ENCODE peak calls at places on chromosomes 2 and 18, in four cellular contexts. One of them, this sample, is unnamed.

GRCh38 chr18:58578321-58578720 is 50.6 kb downstream of the ALPK2 start:
- DNase-seq in B cell: no peak
- DNase-seq in sigmoid colon: no peak
- DNase-seq in A673: peak; percentile 79
- DNase-seq in this sample: no peak

GRCh38 chr2:142592171-142592570 is 285.3 kb upstream of the KYNU start:
- DNase-seq in B cell: no peak
- DNase-seq in sigmoid colon: no peak
- DNase-seq in A673: no peak
- DNase-seq in this sample: no peak

GRCh38 chr2:106108351-106108750 is 85.8 kb downstream of the UXS1 start:
- DNase-seq in B cell: no peak
- DNase-seq in sigmoid colon: no peak
- DNase-seq in A673: no peak
- DNase-seq in this sample: no peak

GRCh38 chr2:105287692-105288091 is 41.8 kb downstream of the TGFBRAP1 start:
- DNase-seq in B cell: no peak
- DNase-seq in sigmoid colon: no peak
- DNase-seq in A673: peak; percentile 42
- DNase-seq in this sample: peak; percentile 42

GRCh38 chr2:122414911-122415310 is 659.5 kb downstream of the TSN start:
- DNase-seq in B cell: no peak
- DNase-seq in sigmoid colon: no peak
- DNase-seq in A673: peak; percentile 24
- DNase-seq in this sample: no peak

GRCh38 chr2:42793314-42794270 is 1.2 kb upstream of the HAAO start:
- DNase-seq in B cell: no peak
- DNase-seq in sigmoid colon: no peak
- DNase-seq in A673: peak; percentile 74
- DNase-seq in this sample: no peak

GRCh38 chr2:59884166-59884565 is 669.3 kb downstream of the BCL11A start:
- DNase-seq in B cell: no peak
- DNase-seq in sigmoid colon: no peak
- DNase-seq in A673: no peak
- DNase-seq in this sample: no peak

GRCh38 chr2:193103064-193103463 is 908.3 kb upstream of the TMEFF2 start:
- DNase-seq in B cell: no peak
- DNase-seq in sigmoid colon: no peak
- DNase-seq in A673: peak; percentile 14
- DNase-seq in this sample: no peak

GRCh38 chr2:231642631-231643493 is 50.2 kb downstream of the TEX44 start:
- DNase-seq in B cell: peak; percentile 54
- DNase-seq in sigmoid colon: peak; percentile 95
- DNase-seq in A673: peak; percentile 56
- DNase-seq in this sample: peak; percentile 71

GRCh38 chr2:3198119-3198518 is 179.5 kb downstream of the EIPR1 start:
- DNase-seq in B cell: no peak
- DNase-seq in sigmoid colon: no peak
- DNase-seq in A673: no peak
- DNase-seq in this sample: no peak

GRCh38 chr2:6492573-6492972 is 373.1 kb downstream of the CMPK2 start:
- DNase-seq in B cell: no peak
- DNase-seq in sigmoid colon: no peak
- DNase-seq in A673: peak; percentile 7
- DNase-seq in this sample: no peak

GRCh38 chr2:63226297-63226696 is 175.7 kb downstream of the OTX1 start:
- DNase-seq in B cell: no peak
- DNase-seq in sigmoid colon: no peak
- DNase-seq in A673: no peak
- DNase-seq in this sample: no peak

GRCh38 chr18:39105095-39105494 is 1539.5 kb upstream of the CELF4 start:
- DNase-seq in B cell: no peak
- DNase-seq in sigmoid colon: no peak
- DNase-seq in A673: no peak
- DNase-seq in this sample: no peak

GRCh38 chr2:27134781-27135470 is 490 bp upstream of the PREB start:
- DNase-seq in B cell: no peak
- DNase-seq in sigmoid colon: no peak
- DNase-seq in A673: no peak
- DNase-seq in this sample: no peak

GRCh38 chr2:216069028-216069427 is 12.6 kb downstream of the PECR start:
- DNase-seq in B cell: no peak
- DNase-seq in sigmoid colon: no peak
- DNase-seq in A673: no peak
- DNase-seq in this sample: no peak

GRCh38 chr2:177989029-177989885 is 83.3 kb downstream of the PDE11A start:
- DNase-seq in B cell: no peak
- DNase-seq in sigmoid colon: no peak
- DNase-seq in A673: no peak
- DNase-seq in this sample: no peak

GRCh38 chr2:67234443-67234842 is 162.7 kb upstream of the ETAA1 start:
- DNase-seq in B cell: no peak
- DNase-seq in sigmoid colon: peak; percentile 51
- DNase-seq in A673: peak; percentile 88
- DNase-seq in this sample: no peak

GRCh38 chr2:230537531-230537976 is 121.6 kb downstream of the SP100 start:
- DNase-seq in B cell: peak; percentile 62
- DNase-seq in sigmoid colon: no peak
- DNase-seq in A673: no peak
- DNase-seq in this sample: peak; percentile 61

GRCh38 chr2:230441188-230441897 is 25.3 kb downstream of the SP100 start:
- DNase-seq in B cell: peak; percentile 71
- DNase-seq in sigmoid colon: no peak
- DNase-seq in A673: no peak
- DNase-seq in this sample: no peak

GRCh38 chr2:3464401-3465005 is 54.8 kb downstream of the ADI1 start:
- DNase-seq in B cell: no peak
- DNase-seq in sigmoid colon: peak; percentile 53
- DNase-seq in A673: no peak
- DNase-seq in this sample: no peak

GRCh38 chr2:43376523-43377198 is 150.3 kb upstream of the ZFP36L2 start:
- DNase-seq in B cell: no peak
- DNase-seq in sigmoid colon: no peak
- DNase-seq in A673: no peak
- DNase-seq in this sample: no peak

GRCh38 chr2:210955591-210955990 is 399.2 kb downstream of the CPS1 start:
- DNase-seq in B cell: no peak
- DNase-seq in sigmoid colon: no peak
- DNase-seq in A673: no peak
- DNase-seq in this sample: no peak

GRCh38 chr2:69936913-69937312 is 22.0 kb downstream of the MXD1 start:
- DNase-seq in B cell: no peak
- DNase-seq in sigmoid colon: no peak
- DNase-seq in A673: no peak
- DNase-seq in this sample: no peak

GRCh38 chr18:22710628-22711380 is 222.3 kb upstream of the RBBP8 start:
- DNase-seq in B cell: no peak
- DNase-seq in sigmoid colon: no peak
- DNase-seq in A673: no peak
- DNase-seq in this sample: no peak

GRCh38 chr2:134858245-134858644 is 19.8 kb downstream of the ACMSD start:
- DNase-seq in B cell: no peak
- DNase-seq in sigmoid colon: no peak
- DNase-seq in A673: no peak
- DNase-seq in this sample: no peak

GRCh38 chr2:134852518-134852917 is 14.1 kb downstream of the ACMSD start:
- DNase-seq in B cell: no peak
- DNase-seq in sigmoid colon: no peak
- DNase-seq in A673: peak; percentile 7
- DNase-seq in this sample: no peak

GRCh38 chr2:134861173-134861572 is 22.8 kb downstream of the ACMSD start:
- DNase-seq in B cell: no peak
- DNase-seq in sigmoid colon: no peak
- DNase-seq in A673: no peak
- DNase-seq in this sample: no peak

DNA sequence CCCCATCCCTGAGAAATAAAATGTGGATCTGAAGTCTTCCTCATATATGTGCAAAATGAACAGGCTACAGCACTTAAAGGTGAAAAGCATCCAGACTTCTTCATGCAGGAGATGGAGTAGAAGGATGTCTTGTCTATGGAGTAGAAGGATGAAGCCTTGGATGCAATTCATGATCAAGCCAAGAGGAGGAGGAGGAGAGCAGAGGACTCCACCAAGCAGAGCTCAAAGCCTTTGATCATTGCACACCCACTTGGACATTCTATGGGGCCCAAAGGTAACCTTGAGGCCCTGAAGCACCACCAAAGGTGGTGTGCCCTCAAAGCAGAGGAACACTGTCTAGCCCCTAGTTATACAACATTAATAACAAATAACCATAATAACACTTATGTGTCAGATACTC is 17.3 kb downstream of the ACMSD start:
- DNase-seq in B cell: no peak
- DNase-seq in sigmoid colon: no peak
- DNase-seq in A673: no peak
- DNase-seq in this sample: no peak
- TF ChIP-seq CTCF in B cell: no peak
- TF ChIP-seq CTCF in sigmoid colon: no peak
- TF ChIP-seq CTCF in A673: no peak
- TF ChIP-seq CTCF in this sample: no peak

GRCh38 chr2:68418855-68419254 is 48.2 kb downstream of the FBXO48 start:
- DNase-seq in B cell: no peak
- DNase-seq in sigmoid colon: no peak
- DNase-seq in A673: no peak
- DNase-seq in this sample: no peak
- TF ChIP-seq CTCF in B cell: peak; percentile 14
- TF ChIP-seq CTCF in sigmoid colon: no peak
- TF ChIP-seq CTCF in A673: no peak
- TF ChIP-seq CTCF in this sample: no peak

GRCh38 chr2:174051039-174051438 is 85.9 kb upstream of the SP3 start:
- DNase-seq in B cell: no peak
- DNase-seq in sigmoid colon: no peak
- DNase-seq in A673: no peak
- DNase-seq in this sample: no peak
- TF ChIP-seq CTCF in B cell: no peak
- TF ChIP-seq CTCF in sigmoid colon: no peak
- TF ChIP-seq CTCF in A673: no peak
- TF ChIP-seq CTCF in this sample: no peak

GRCh38 chr18:79737426-79737825 is 57.8 kb downstream of the CTDP1 start:
- DNase-seq in B cell: no peak
- DNase-seq in sigmoid colon: peak; percentile 39
- DNase-seq in A673: no peak
- DNase-seq in this sample: no peak

GRCh38 chr18:79738041-79738461 is 58.4 kb downstream of the CTDP1 start:
- DNase-seq in B cell: no peak
- DNase-seq in sigmoid colon: peak; percentile 58
- DNase-seq in A673: no peak
- DNase-seq in this sample: no peak

GRCh38 chr18:79738565-79739439 is 58.9 kb upstream of the KCNG2 start:
- DNase-seq in B cell: no peak
- DNase-seq in sigmoid colon: peak; percentile 36
- DNase-seq in A673: no peak
- DNase-seq in this sample: no peak

GRCh38 chr18:79740741-79741700 is 56.7 kb upstream of the KCNG2 start:
- DNase-seq in B cell: no peak
- DNase-seq in sigmoid colon: peak; percentile 53
- DNase-seq in A673: no peak
- DNase-seq in this sample: no peak

GRCh38 chr18:79739440-79739778 is 58.3 kb upstream of the KCNG2 start:
- DNase-seq in B cell: no peak
- DNase-seq in sigmoid colon: peak; percentile 17
- DNase-seq in A673: no peak
- DNase-seq in this sample: no peak
- TF ChIP-seq CTCF in B cell: no peak
- TF ChIP-seq CTCF in sigmoid colon: no peak
- TF ChIP-seq CTCF in A673: no peak
- TF ChIP-seq CTCF in this sample: no peak

GRCh38 chr18:48668466-48669179 is 129.8 kb downstream of the CTIF start:
- DNase-seq in B cell: no peak
- DNase-seq in sigmoid colon: no peak
- DNase-seq in A673: no peak
- DNase-seq in this sample: no peak

GRCh38 chr18:48669180-48669675 is 130.4 kb downstream of the CTIF start:
- DNase-seq in B cell: no peak
- DNase-seq in sigmoid colon: no peak
- DNase-seq in A673: no peak
- DNase-seq in this sample: no peak

GRCh38 chr18:48665654-48666053 is 126.8 kb downstream of the CTIF start:
- DNase-seq in B cell: no peak
- DNase-seq in sigmoid colon: no peak
- DNase-seq in A673: no peak
- DNase-seq in this sample: no peak

GRCh38 chr18:48666613-48667012 is 127.8 kb downstream of the CTIF start:
- DNase-seq in B cell: no peak
- DNase-seq in sigmoid colon: no peak
- DNase-seq in A673: no peak
- DNase-seq in this sample: no peak

GRCh38 chr18:48667276-48668254 is 128.7 kb downstream of the CTIF start:
- DNase-seq in B cell: peak; percentile 73
- DNase-seq in sigmoid colon: no peak
- DNase-seq in A673: no peak
- DNase-seq in this sample: peak; percentile 42
- TF ChIP-seq CTCF in B cell: no peak
- TF ChIP-seq CTCF in sigmoid colon: no peak
- TF ChIP-seq CTCF in A673: no peak
- TF ChIP-seq CTCF in this sample: no peak